ENCODE peak calls at places on chromosomes 6 and 20, in ten cellular contexts. I is ELF-1, D is AG08396, B is T-helper 9 cell, K is A172, U is GF-D8, M is fibroblast of lung, A is EL, N is EH, O is T-helper 2 cell. Z is an unnamed sample.
A peak's percentile ranks its signal among the peaks of the same experiment; 100 is the strongest.

GRCh38 chr6:136526196-136526930 is 23.9 kb downstream of the MAP7 start:
- DNase-seq in I (peak; percentile 58), D (peak; percentile 71), B (peak; percentile 12), K (no peak), U (no peak), M (peak; percentile 64), A (peak; percentile 31), N (peak; percentile 53), O (peak; percentile 34), Z (no peak)

GRCh38 chr6:139597781-139598368 is 223.4 kb upstream of the CITED2 start:
- DNase-seq in I (peak; percentile 18), D (peak; percentile 79), B (no peak), K (peak; percentile 63), U (peak; percentile 76), M (peak; percentile 99), A (peak; percentile 97), N (peak; percentile 98), O (peak; percentile 24), Z (no peak)

GRCh38 chr20:50315811-50316551 is 125.4 kb downstream of the CEBPB start:
- DNase-seq in I (no peak), D (no peak), B (no peak), K (no peak), U (no peak), M (no peak), A (no peak), N (no peak), O (no peak), Z (no peak)

GRCh38 chr20:52349806-52350205 is 158.2 kb upstream of the ZFP64 start:
- DNase-seq in I (no peak), D (no peak), B (no peak), K (no peak), U (no peak), M (no peak), A (no peak), N (no peak), O (no peak), Z (no peak)

GRCh38 chr6:130029163-130029562 is 10.8 kb downstream of the L3MBTL3 start:
- DNase-seq in I (no peak), D (no peak), B (no peak), K (no peak), U (no peak), M (no peak), A (no peak), N (no peak), O (peak; percentile 68), Z (no peak)

GRCh38 chr20:50318709-50319108 is 128.1 kb downstream of the CEBPB start:
- DNase-seq in I (no peak), D (no peak), B (no peak), K (no peak), U (no peak), M (peak; percentile 17), A (no peak), N (no peak), O (no peak), Z (no peak)

GRCh38 chr20:39631557-39631956 is 669.4 kb downstream of the DHX35 start:
- DNase-seq in I (no peak), D (no peak), B (no peak), K (peak; percentile 5), U (no peak), M (peak; percentile 61), A (peak; percentile 3), N (no peak), O (no peak), Z (no peak)

GRCh38 chr6:111731404-111732195 is 125.9 kb upstream of the TRAF3IP2 start:
- DNase-seq in I (peak; percentile 71), D (no peak), B (no peak), K (no peak), U (no peak), M (peak; percentile 43), A (no peak), N (peak; percentile 40), O (no peak), Z (no peak)

GRCh38 chr6:131946404-131946991 is 4.7 kb downstream of the CCN2 start:
- DNase-seq in I (no peak), D (no peak), B (no peak), K (no peak), U (no peak), M (peak; percentile 68), A (peak; percentile 54), N (peak; percentile 84), O (no peak), Z (no peak)

GRCh38 chr6:125597411-125598253 is 151.8 kb upstream of the HEY2 start:
- DNase-seq in I (no peak), D (no peak), B (no peak), K (no peak), U (no peak), M (no peak), A (no peak), N (peak; percentile 17), O (no peak), Z (no peak)

GRCh38 chr6:160128125-160128683 is 6.6 kb downstream of the SLC22A1 start:
- DNase-seq in I (no peak), D (no peak), B (no peak), K (no peak), U (no peak), M (no peak), A (no peak), N (no peak), O (no peak), Z (no peak)

GRCh38 chr20:23097636-23098580 is 11.8 kb upstream of the CD93 start:
- DNase-seq in I (no peak), D (no peak), B (no peak), K (no peak), U (no peak), M (no peak), A (no peak), N (no peak), O (no peak), Z (no peak)

GRCh38 chr6:79869184-79869583 is 78.2 kb downstream of the ELOVL4 start:
- DNase-seq in I (no peak), D (no peak), B (no peak), K (no peak), U (no peak), M (no peak), A (no peak), N (no peak), O (no peak), Z (no peak)

GRCh38 chr6:135938588-135939215 is 87.2 kb downstream of the PDE7B start:
- DNase-seq in I (peak; percentile 14), D (peak; percentile 26), B (no peak), K (peak; percentile 5), U (no peak), M (peak; percentile 47), A (peak; percentile 16), N (peak; percentile 37), O (no peak), Z (no peak)

GRCh38 chr20:58701431-58702160 is 9.0 kb downstream of the NPEPL1 start:
- DNase-seq in I (no peak), D (no peak), B (no peak), K (no peak), U (no peak), M (no peak), A (no peak), N (no peak), O (no peak), Z (no peak)

GRCh38 chr6:119445666-119446622 is 96.4 kb upstream of the MAN1A1 start:
- DNase-seq in I (peak; percentile 17), D (peak; percentile 26), B (no peak), K (peak; percentile 45), U (no peak), M (peak; percentile 81), A (peak; percentile 52), N (peak; percentile 45), O (peak; percentile 33), Z (no peak)

GRCh38 chr6:10995114-10995707 is 48.9 kb downstream of the ELOVL2 start:
- DNase-seq in I (no peak), D (no peak), B (no peak), K (no peak), U (no peak), M (no peak), A (no peak), N (no peak), O (no peak), Z (no peak)

GRCh38 chr6:35304299-35304698 is 6.7 kb downstream of the DEF6 start:
- DNase-seq in I (peak; percentile 51), D (no peak), B (no peak), K (no peak), U (no peak), M (no peak), A (no peak), N (no peak), O (no peak), Z (no peak)

GRCh38 chr20:33181482-33182093 is 13.6 kb downstream of the BPIFA2 start:
- DNase-seq in I (no peak), D (no peak), B (no peak), K (no peak), U (no peak), M (no peak), A (no peak), N (no peak), O (no peak), Z (no peak)

GRCh38 chr6:105882833-105883232 is 203.3 kb upstream of the PRDM1 start:
- DNase-seq in I (no peak), D (no peak), B (no peak), K (no peak), U (no peak), M (peak; percentile 39), A (peak; percentile 32), N (peak; percentile 71), O (peak; percentile 21), Z (no peak)

GRCh38 chr20:36167826-36168634 is 13.5 kb downstream of the EPB41L1 start:
- DNase-seq in I (no peak), D (peak; percentile 49), B (no peak), K (peak; percentile 91), U (no peak), M (peak; percentile 41), A (peak; percentile 69), N (peak; percentile 79), O (no peak), Z (peak; percentile 8)

GRCh38 chr6:158008894-158009891 is 27.5 kb downstream of the SYNJ2 start:
- DNase-seq in I (no peak), D (no peak), B (peak; percentile 17), K (peak; percentile 33), U (peak; percentile 72), M (peak; percentile 66), A (peak; percentile 84), N (peak; percentile 96), O (peak; percentile 81), Z (no peak)

GRCh38 chr6:52055451-52055850 is 32.0 kb downstream of the PKHD1 start:
- DNase-seq in I (no peak), D (no peak), B (no peak), K (no peak), U (no peak), M (no peak), A (no peak), N (no peak), O (no peak), Z (no peak)

GRCh38 chr6:100283288-100283687 is 181.4 kb downstream of the SIM1 start:
- DNase-seq in I (peak; percentile 68), D (peak; percentile 64), B (no peak), K (peak; percentile 87), U (no peak), M (peak; percentile 87), A (peak; percentile 86), N (peak; percentile 86), O (no peak), Z (peak; percentile 75)

GRCh38 chr6:72413884-72414283 is 208.0 kb upstream of the KCNQ5 start:
- DNase-seq in I (no peak), D (no peak), B (no peak), K (peak; percentile 55), U (no peak), M (peak; percentile 50), A (no peak), N (no peak), O (no peak), Z (no peak)

GRCh38 chr6:89197141-89197540 is 20.0 kb downstream of the GABRR1 start:
- DNase-seq in I (no peak), D (no peak), B (no peak), K (no peak), U (no peak), M (no peak), A (no peak), N (no peak), O (no peak), Z (no peak)

GRCh38 chr6:154352898-154353585 is 3.6 kb downstream of the IPCEF1 start:
- DNase-seq in I (no peak), D (no peak), B (no peak), K (no peak), U (peak; percentile 69), M (no peak), A (no peak), N (no peak), O (peak; percentile 75), Z (no peak)

GRCh38 chr6:96433950-96434349 is 87.7 kb upstream of the UFL1 start:
- DNase-seq in I (no peak), D (no peak), B (no peak), K (no peak), U (no peak), M (peak; percentile 1), A (no peak), N (no peak), O (no peak), Z (no peak)